ENCODE peak calls at places on chromosomes 2 and 18, in six cellular contexts. E is PC-3, H is GM23338, S is osteocyte, A is K562, I is kidney. Z is an unnamed sample.

GRCh38 chr2:70716131-70716766 is 51.8 kb downstream of the ADD2 start:
- DNase-seq in E (no peak), H (no peak), S (peak), A (no peak), I (no peak), Z (peak)

GRCh38 chr18:61901334-61901986 is 8.7 kb upstream of the RNF152 start:
- DNase-seq in E (peak), H (peak), S (no peak), A (peak), I (no peak), Z (no peak)

GRCh38 chr2:66001538-66001937 is 433.4 kb upstream of the MEIS1 start:
- DNase-seq in E (no peak), H (no peak), S (no peak), A (no peak), I (no peak), Z (no peak)

GRCh38 chr2:232882505-232883115 is 12.5 kb downstream of the SNORC start:
- DNase-seq in E (no peak), H (no peak), S (no peak), A (no peak), I (no peak), Z (no peak)

GRCh38 chr2:147161746-147162145 is 683.1 kb upstream of the ACVR2A start:
- DNase-seq in E (no peak), H (no peak), S (no peak), A (no peak), I (no peak), Z (no peak)

GRCh38 chr2:10346929-10347558 is 44.3 kb downstream of the HPCAL1 start:
- DNase-seq in E (no peak), H (peak), S (no peak), A (no peak), I (no peak), Z (no peak)

GRCh38 chr18:75110846-75111415 is 98.0 kb downstream of the PTGR3 start:
- DNase-seq in E (no peak), H (no peak), S (peak), A (no peak), I (no peak), Z (no peak)

GRCh38 chr2:211237586-211237985 is 681.2 kb downstream of the CPS1 start:
- DNase-seq in E (no peak), H (no peak), S (no peak), A (no peak), I (no peak), Z (no peak)

GRCh38 chr18:79728931-79729586 is 49.5 kb downstream of the CTDP1 start:
- DNase-seq in E (no peak), H (no peak), S (no peak), A (no peak), I (no peak), Z (no peak)

GRCh38 chr2:6968319-6969100 is 51.3 kb downstream of the RNF144A start:
- DNase-seq in E (no peak), H (peak), S (peak), A (no peak), I (no peak), Z (peak)

GRCh38 chr18:3525870-3526420 is 76.0 kb downstream of the TGIF1 start:
- DNase-seq in E (no peak), H (no peak), S (no peak), A (peak), I (no peak), Z (no peak)

GRCh38 chr2:38121481-38121880 is 45.5 kb upstream of the CYP1B1 start:
- DNase-seq in E (no peak), H (no peak), S (no peak), A (no peak), I (no peak), Z (no peak)

GRCh38 chr18:79930020-79930642 is 21.3 kb downstream of the SLC66A2 start:
- DNase-seq in E (no peak), H (no peak), S (no peak), A (no peak), I (no peak), Z (no peak)

GRCh38 chr18:58996131-58996632 is 131.5 kb downstream of the ZNF532 start:
- DNase-seq in E (peak), H (no peak), S (no peak), A (no peak), I (no peak), Z (no peak)

GRCh38 chr2:176729706-176730569 is 460.7 kb downstream of the MTX2 start:
- DNase-seq in E (no peak), H (no peak), S (no peak), A (no peak), I (no peak), Z (peak)

GRCh38 chr18:50117876-50118275 is 77.1 kb downstream of the MYO5B start:
- DNase-seq in E (peak), H (no peak), S (no peak), A (no peak), I (no peak), Z (no peak)

GRCh38 chr2:1494257-1494656 is 81.0 kb downstream of the TPO start:
- DNase-seq in E (no peak), H (no peak), S (peak), A (no peak), I (no peak), Z (no peak)

GRCh38 chr2:122340246-122340645 is 584.8 kb downstream of the TSN start:
- DNase-seq in E (peak), H (no peak), S (no peak), A (no peak), I (no peak), Z (no peak)

GRCh38 chr18:61735564-61736102 is 157.2 kb downstream of the RNF152 start:
- DNase-seq in E (no peak), H (no peak), S (no peak), A (no peak), I (no peak), Z (no peak)

GRCh38 chr2:17010104-17010503 is 344.5 kb upstream of the CYRIA start:
- DNase-seq in E (no peak), H (no peak), S (no peak), A (no peak), I (no peak), Z (no peak)

GRCh38 chr2:159661286-159661685 is 44.9 kb upstream of the BAZ2B start:
- DNase-seq in E (no peak), H (no peak), S (no peak), A (no peak), I (no peak), Z (no peak)

GRCh38 chr2:42770288-42771131 is 6.6 kb upstream of the OXER1 start:
- DNase-seq in E (peak), H (peak), S (no peak), A (peak), I (no peak), Z (no peak)

GRCh38 chr2:193103064-193103463 is 908.3 kb upstream of the TMEFF2 start:
- DNase-seq in E (peak), H (no peak), S (no peak), A (no peak), I (no peak), Z (no peak)

GRCh38 chr2:8819194-8819593 is 18.2 kb downstream of the KIDINS220 start:
- DNase-seq in E (peak), H (no peak), S (no peak), A (no peak), I (no peak), Z (no peak)

GRCh38 chr2:185919155-185919554 is 180.6 kb downstream of the FSIP2 start:
- DNase-seq in E (peak), H (no peak), S (no peak), A (no peak), I (no peak), Z (no peak)

GRCh38 chr2:46548103-46548486 is 68.7 kb downstream of the TMEM247 start:
- DNase-seq in E (no peak), H (no peak), S (no peak), A (no peak), I (no peak), Z (peak)

GRCh38 chr2:100865819-100866462 is 46.0 kb downstream of the NPAS2 start:
- DNase-seq in E (peak), H (no peak), S (no peak), A (no peak), I (no peak), Z (no peak)

GRCh38 chr2:164757934-164758695 is 83.5 kb downstream of the COBLL1 start:
- DNase-seq in E (peak), H (no peak), S (no peak), A (no peak), I (no peak), Z (no peak)

GRCh38 chr2:237886702-237887481 is 27.5 kb downstream of the RAMP1 start:
- DNase-seq in E (no peak), H (no peak), S (no peak), A (no peak), I (peak), Z (peak)

GRCh38 chr2:225100856-225101294 is 58.6 kb upstream of the DOCK10 start:
- DNase-seq in E (peak), H (no peak), S (no peak), A (no peak), I (no peak), Z (no peak)

GRCh38 chr2:105388971-105389381 is 9.9 kb downstream of the FHL2 start:
- DNase-seq in E (no peak), H (no peak), S (no peak), A (no peak), I (no peak), Z (no peak)

GRCh38 chr2:171813126-171813525 is 80.9 kb downstream of the SLC25A12 start:
- DNase-seq in E (no peak), H (no peak), S (no peak), A (no peak), I (no peak), Z (no peak)

GRCh38 chr2:86249843-86250402 is 50.7 kb downstream of the MRPL35 start:
- DNase-seq in E (no peak), H (no peak), S (no peak), A (peak), I (no peak), Z (no peak)

GRCh38 chr2:24613154-24613814 is 122.2 kb downstream of the NCOA1 start:
- DNase-seq in E (peak), H (peak), S (no peak), A (peak), I (no peak), Z (no peak)
- TF ChIP-seq CTCF in E (peak), H (peak), S (no peak), A (peak), I (peak), Z (peak)

GRCh38 chr18:66872277-66872676 is 268.4 kb upstream of the CDH19 start:
- DNase-seq in E (peak), H (peak), S (no peak), A (no peak), I (no peak), Z (no peak)
- TF ChIP-seq CTCF in E (peak), H (peak), S (peak), A (no peak), I (no peak), Z (no peak)

GRCh38 chr2:45173513-45173912 is 164.3 kb upstream of the SIX2 start:
- DNase-seq in E (peak), H (no peak), S (no peak), A (no peak), I (no peak), Z (no peak)
- TF ChIP-seq CTCF in E (no peak), H (no peak), S (peak), A (no peak), I (no peak), Z (no peak)

GRCh38 chr2:59180111-59180510 is 939.0 kb upstream of the FANCL start:
- DNase-seq in E (no peak), H (no peak), S (no peak), A (no peak), I (no peak), Z (no peak)

GRCh38 chr2:59181347-59181746 is 940.2 kb upstream of the FANCL start:
- DNase-seq in E (no peak), H (no peak), S (no peak), A (no peak), I (no peak), Z (no peak)

GRCh38 chr2:59184281-59185020 is 943.3 kb upstream of the FANCL start:
- DNase-seq in E (no peak), H (no peak), S (no peak), A (no peak), I (no peak), Z (no peak)

GRCh38 chr2:59183070-59183469 is 941.9 kb upstream of the FANCL start:
- DNase-seq in E (no peak), H (no peak), S (no peak), A (no peak), I (no peak), Z (no peak)

DNA sequence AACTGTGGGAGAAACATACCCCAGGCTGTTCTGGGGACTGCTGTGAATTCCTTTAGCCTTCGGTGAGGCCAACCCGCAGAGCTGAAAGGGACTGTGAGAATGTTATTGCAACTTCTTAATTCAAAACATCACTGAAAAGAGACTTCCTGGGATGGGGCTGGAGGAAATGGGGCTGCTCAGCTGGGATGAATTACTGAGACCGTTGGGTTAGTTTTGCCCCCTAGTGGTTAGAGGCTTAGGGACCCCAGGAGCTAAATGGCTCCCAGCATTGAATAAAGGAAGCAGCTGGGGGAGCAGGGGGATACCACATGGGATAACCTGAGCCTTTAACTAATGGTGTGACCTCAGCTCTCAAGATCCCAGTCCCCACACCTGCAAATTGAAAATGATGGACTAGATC is 941.1 kb upstream of the FANCL start:
- DNase-seq in E (peak), H (peak), S (no peak), A (peak), I (no peak), Z (no peak)
- TF ChIP-seq CTCF in E (peak), H (peak), S (peak), A (peak), I (no peak), Z (peak)

GRCh38 chr2:30675758-30676157 is 131.5 kb downstream of the CAPN13 start:
- DNase-seq in E (no peak), H (no peak), S (peak), A (peak), I (no peak), Z (no peak)
- TF ChIP-seq CTCF in E (no peak), H (no peak), S (no peak), A (no peak), I (no peak), Z (no peak)

GRCh38 chr2:231270221-231271114 is 72.0 kb downstream of the ARMC9 start:
- DNase-seq in E (no peak), H (no peak), S (no peak), A (no peak), I (no peak), Z (no peak)
- TF ChIP-seq CTCF in E (no peak), H (no peak), S (no peak), A (no peak), I (no peak), Z (no peak)

DNA sequence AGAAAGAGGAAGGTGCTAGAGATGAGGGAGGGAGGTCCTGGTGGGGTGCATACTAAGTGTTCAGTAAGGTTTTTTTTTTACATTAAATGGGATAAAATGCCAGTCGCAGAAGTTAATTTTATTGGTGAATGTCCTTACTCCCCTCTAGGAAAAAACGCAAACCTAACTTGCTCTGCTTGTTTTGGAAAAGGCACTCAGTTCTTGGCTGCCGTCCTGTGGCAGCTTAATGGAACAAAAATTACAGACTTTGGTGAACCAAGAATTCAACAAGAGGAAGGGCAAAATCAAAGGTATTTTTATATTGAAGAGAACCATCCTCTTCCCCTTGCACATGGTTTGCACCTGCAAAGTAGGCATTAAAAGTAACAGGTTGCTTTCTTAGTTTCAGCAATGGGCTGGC is 12.7 kb upstream of the IL18R1 start:
- DNase-seq in E (peak), H (no peak), S (no peak), A (no peak), I (no peak), Z (no peak)
- TF ChIP-seq CTCF in E (peak), H (no peak), S (no peak), A (peak), I (no peak), Z (peak)

GRCh38 chr2:111883661-111884591 is at the start of gene ANAPC1:
- DNase-seq in E (peak), H (peak), S (peak), A (peak), I (peak), Z (peak)
- TF ChIP-seq CTCF in E (no peak), H (no peak), S (no peak), A (no peak), I (peak), Z (no peak)

Z was measured in left ventricle myocardium inferior.